ENCODE peak calls at places on chromosomes 4 and X, in four cellular contexts. D is naive thymus-derived CD4-positive, alpha-beta T cell; P is activated CD8-positive, alpha-beta memory T cell treated with anti-CD3 and anti-CD28 coated beads for 48 hours; T is epithelial cell of prostate. W is an unnamed sample.

GRCh38 chr4:152398060-152398459 is 137.8 kb downstream of the FBXW7 start:
- DNase-seq in D (no peak), T (no peak), P (no peak), W (peak; percentile 19)

GRCh38 chr4:107857741-107858140 is 33.0 kb downstream of the SGMS2 start:
- DNase-seq in P (no peak), D (no peak), T (no peak), W (no peak)

GRCh38 chr4:73978886-73979285 is 2.9 kb downstream of the PF4 start:
- DNase-seq in D (no peak), P (no peak), T (peak; percentile 34), W (no peak)

GRCh38 chrX:145609951-145610511 is 207.6 kb upstream of the SLITRK2 start:
- DNase-seq in T (no peak), D (no peak), P (no peak), W (peak; percentile 66)

GRCh38 chr4:156974264-156974663 is 2.7 kb upstream of the PDGFC start:
- DNase-seq in P (no peak), T (no peak), D (no peak), W (no peak)

GRCh38 chrX:77505227-77505626 is 58.0 kb downstream of the FGF16 start:
- DNase-seq in D (no peak), T (no peak), P (no peak), W (no peak)

GRCh38 chr4:26484538-26484937 is 5.7 kb downstream of the CCKAR start:
- DNase-seq in T (no peak), P (no peak), D (no peak), W (no peak)

GRCh38 chr4:29581469-29581868 is 1138.7 kb upstream of the PCDH7 start:
- DNase-seq in P (no peak), T (no peak), D (no peak), W (no peak)

GRCh38 chr4:113634081-113634969 is 127.2 kb downstream of the CAMK2D start:
- DNase-seq in T (no peak), P (no peak), D (no peak), W (no peak)

GRCh38 chr4:151197258-151197657 is 79.7 kb upstream of the PRSS48 start:
- DNase-seq in D (no peak), T (no peak), P (no peak), W (no peak)

GRCh38 chr4:48255130-48255958 is 14.3 kb downstream of the TEC start:
- DNase-seq in P (no peak), D (no peak), T (no peak), W (no peak)

GRCh38 chrX:9164535-9165425 is 130.9 kb upstream of the FAM9B start:
- DNase-seq in T (no peak), P (no peak), D (no peak), W (peak; percentile 16)

GRCh38 chr4:84565951-84566350 is 17.0 kb upstream of the CDS1 start:
- DNase-seq in T (no peak), P (no peak), D (no peak), W (no peak)

GRCh38 chr4:75289843-75290616 is 224.2 kb downstream of the RCHY1 start:
- DNase-seq in T (peak; percentile 20), P (no peak), D (no peak), W (peak; percentile 30)

GRCh38 chr4:73770917-73771316 is 30.5 kb downstream of the CXCL8 start:
- DNase-seq in D (no peak), T (no peak), P (no peak), W (no peak)

GRCh38 chr4:53480909-53481308 is 103.5 kb downstream of the FIP1L1 start:
- DNase-seq in P (no peak), D (no peak), T (no peak), W (no peak)

GRCh38 chrX:55007633-55008032 is 7.5 kb downstream of the APEX2 start:
- DNase-seq in P (no peak), D (no peak), T (no peak), W (no peak)

GRCh38 chrX:4674028-4674782 is 960.8 kb upstream of the PRKX start:
- DNase-seq in P (no peak), T (peak; percentile 2), D (no peak), W (no peak)

GRCh38 chrX:134537179-134537945 is 77.4 kb downstream of the HPRT1 start:
- DNase-seq in D (no peak), P (no peak), T (no peak), W (no peak)

GRCh38 chr4:184896868-184897715 is 71.3 kb upstream of the ACSL1 start:
- DNase-seq in P (no peak), D (no peak), T (no peak), W (no peak)

GRCh38 chr4:8860096-8860891 is 11.3 kb downstream of the HMX1 start:
- DNase-seq in T (no peak), D (no peak), P (no peak), W (no peak)

GRCh38 chrX:132909643-132910042 is 48.8 kb downstream of the HS6ST2 start:
- DNase-seq in T (no peak), P (no peak), D (no peak), W (peak; percentile 0)